ENCODE peak calls at places on chromosomes 7 and 10, in five cellular contexts. One of them, this sample, is unnamed.
A peak's percentile ranks its signal among the peaks of the same experiment; 100 is the strongest.

GRCh38 chr7:30914611-30915601 is 3.3 kb downstream of the AQP1 start:
- DNase-seq in stomach: no peak
- DNase-seq in upper lobe of right lung: no peak
- DNase-seq in foreskin fibroblast: peak; percentile 68
- DNase-seq in endothelial cell: no peak
- DNase-seq in this sample: peak; percentile 79

GRCh38 chr7:129853661-129854268 is 99.0 kb downstream of the UBE2H start:
- DNase-seq in stomach: no peak
- DNase-seq in endothelial cell: no peak
- DNase-seq in upper lobe of right lung: no peak
- DNase-seq in foreskin fibroblast: peak; percentile 26
- DNase-seq in this sample: no peak

GRCh38 chr7:88344956-88345832 is 38.5 kb upstream of the STEAP4 start:
- DNase-seq in upper lobe of right lung: peak; percentile 80
- DNase-seq in endothelial cell: peak; percentile 62
- DNase-seq in foreskin fibroblast: peak; percentile 21
- DNase-seq in stomach: peak; percentile 41
- DNase-seq in this sample: no peak

GRCh38 chr7:91193141-91193540 is 71.1 kb upstream of the FZD1 start:
- DNase-seq in upper lobe of right lung: no peak
- DNase-seq in foreskin fibroblast: peak; percentile 32
- DNase-seq in endothelial cell: no peak
- DNase-seq in stomach: no peak
- DNase-seq in this sample: no peak

GRCh38 chr10:113297226-113297625 is 255.6 kb upstream of the HABP2 start:
- DNase-seq in upper lobe of right lung: no peak
- DNase-seq in endothelial cell: no peak
- DNase-seq in foreskin fibroblast: peak; percentile 23
- DNase-seq in stomach: no peak
- DNase-seq in this sample: no peak

GRCh38 chr7:116802144-116802747 is 60.1 kb upstream of the CAPZA2 start:
- DNase-seq in foreskin fibroblast: no peak
- DNase-seq in stomach: no peak
- DNase-seq in upper lobe of right lung: no peak
- DNase-seq in endothelial cell: no peak
- DNase-seq in this sample: no peak

GRCh38 chr7:25009271-25009670 is 29.3 kb upstream of the OSBPL3 start:
- DNase-seq in foreskin fibroblast: peak; percentile 87
- DNase-seq in stomach: no peak
- DNase-seq in upper lobe of right lung: no peak
- DNase-seq in endothelial cell: no peak
- DNase-seq in this sample: no peak

GRCh38 chr10:131980757-131981428 is 830 bp downstream of the BNIP3 start:
- DNase-seq in foreskin fibroblast: no peak
- DNase-seq in endothelial cell: no peak
- DNase-seq in stomach: no peak
- DNase-seq in upper lobe of right lung: no peak
- DNase-seq in this sample: no peak

GRCh38 chr7:5702876-5703571 is 78.4 kb downstream of the RNF216 start:
- DNase-seq in endothelial cell: no peak
- DNase-seq in foreskin fibroblast: no peak
- DNase-seq in stomach: no peak
- DNase-seq in upper lobe of right lung: no peak
- DNase-seq in this sample: no peak

GRCh38 chr7:42742321-42742720 is 169.5 kb downstream of the C7orf25 start:
- DNase-seq in endothelial cell: no peak
- DNase-seq in upper lobe of right lung: no peak
- DNase-seq in stomach: no peak
- DNase-seq in foreskin fibroblast: no peak
- DNase-seq in this sample: no peak

GRCh38 chr7:136251826-136252225 is 274.7 kb upstream of the MTPN start:
- DNase-seq in upper lobe of right lung: no peak
- DNase-seq in foreskin fibroblast: no peak
- DNase-seq in stomach: no peak
- DNase-seq in endothelial cell: no peak
- DNase-seq in this sample: no peak

GRCh38 chr10:71575934-71576801 is 143.4 kb downstream of the C10orf105 start:
- DNase-seq in upper lobe of right lung: peak; percentile 61
- DNase-seq in foreskin fibroblast: no peak
- DNase-seq in endothelial cell: no peak
- DNase-seq in stomach: no peak
- DNase-seq in this sample: no peak

GRCh38 chr10:73653701-73654100 is 2.1 kb downstream of the SYNPO2L start:
- DNase-seq in stomach: no peak
- DNase-seq in upper lobe of right lung: no peak
- DNase-seq in endothelial cell: no peak
- DNase-seq in foreskin fibroblast: peak; percentile 21
- DNase-seq in this sample: no peak

GRCh38 chr7:12493407-12493806 is 77.1 kb upstream of the SCIN start:
- DNase-seq in upper lobe of right lung: no peak
- DNase-seq in endothelial cell: no peak
- DNase-seq in foreskin fibroblast: peak; percentile 10
- DNase-seq in stomach: peak; percentile 36
- DNase-seq in this sample: no peak

GRCh38 chr7:45072131-45073030 is 16.4 kb downstream of the NACAD start:
- DNase-seq in upper lobe of right lung: no peak
- DNase-seq in endothelial cell: no peak
- DNase-seq in stomach: no peak
- DNase-seq in foreskin fibroblast: no peak
- DNase-seq in this sample: no peak

GRCh38 chr7:118158766-118159165 is 25.2 kb upstream of the LSM8 start:
- DNase-seq in stomach: no peak
- DNase-seq in foreskin fibroblast: no peak
- DNase-seq in endothelial cell: no peak
- DNase-seq in upper lobe of right lung: no peak
- DNase-seq in this sample: no peak

GRCh38 chr7:143846692-143847091 is 55.3 kb downstream of the TCAF1 start:
- DNase-seq in upper lobe of right lung: no peak
- DNase-seq in endothelial cell: no peak
- DNase-seq in foreskin fibroblast: no peak
- DNase-seq in stomach: no peak
- DNase-seq in this sample: no peak

GRCh38 chr7:82810558-82811259 is 352.0 kb downstream of the PCLO start:
- DNase-seq in endothelial cell: peak; percentile 18
- DNase-seq in foreskin fibroblast: peak; percentile 81
- DNase-seq in stomach: no peak
- DNase-seq in upper lobe of right lung: no peak
- DNase-seq in this sample: no peak

GRCh38 chr10:71216751-71217265 is 4.4 kb downstream of the UNC5B start:
- DNase-seq in foreskin fibroblast: no peak
- DNase-seq in upper lobe of right lung: peak; percentile 60
- DNase-seq in stomach: peak; percentile 23
- DNase-seq in endothelial cell: no peak
- DNase-seq in this sample: no peak

DNA sequence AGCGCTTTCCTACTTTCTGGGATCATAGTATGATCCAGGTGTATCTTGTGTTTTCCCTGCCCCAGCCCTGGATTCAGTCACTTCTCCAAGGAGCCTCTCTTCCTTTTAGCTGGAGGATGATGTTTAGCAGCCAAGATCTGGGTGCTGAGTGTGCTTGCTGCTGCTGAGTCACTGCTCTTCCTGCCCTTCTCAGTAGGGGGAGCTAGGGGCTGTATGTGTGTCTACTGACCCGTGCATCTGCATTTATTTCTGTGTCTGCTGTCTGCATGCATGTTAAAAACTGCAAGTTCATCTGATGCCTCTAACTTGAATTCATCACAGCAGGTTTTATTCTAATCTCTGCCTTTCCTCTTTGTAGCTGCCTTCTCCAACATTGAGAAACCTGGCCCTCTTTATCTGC is 31.6 kb downstream of the MGMT start:
- DNase-seq in upper lobe of right lung: no peak
- DNase-seq in endothelial cell: no peak
- DNase-seq in stomach: no peak
- DNase-seq in foreskin fibroblast: no peak
- DNase-seq in this sample: no peak
- TF ChIP-seq CTCF in upper lobe of right lung: no peak
- TF ChIP-seq CTCF in endothelial cell: no peak
- TF ChIP-seq CTCF in stomach: no peak
- TF ChIP-seq CTCF in foreskin fibroblast: no peak
- TF ChIP-seq CTCF in this sample: no peak

GRCh38 chr7:51217804-51218203 is 98.8 kb downstream of the COBL start:
- DNase-seq in stomach: no peak
- DNase-seq in foreskin fibroblast: no peak
- DNase-seq in upper lobe of right lung: no peak
- DNase-seq in endothelial cell: no peak
- DNase-seq in this sample: no peak

GRCh38 chr7:51209426-51209825 is 107.2 kb downstream of the COBL start:
- DNase-seq in upper lobe of right lung: no peak
- DNase-seq in stomach: no peak
- DNase-seq in foreskin fibroblast: no peak
- DNase-seq in endothelial cell: no peak
- DNase-seq in this sample: no peak

GRCh38 chr7:51210766-51211165 is 105.8 kb downstream of the COBL start:
- DNase-seq in stomach: no peak
- DNase-seq in foreskin fibroblast: no peak
- DNase-seq in endothelial cell: no peak
- DNase-seq in upper lobe of right lung: no peak
- DNase-seq in this sample: no peak

GRCh38 chr7:51213618-51214017 is 103.0 kb downstream of the COBL start:
- DNase-seq in stomach: no peak
- DNase-seq in endothelial cell: no peak
- DNase-seq in upper lobe of right lung: no peak
- DNase-seq in foreskin fibroblast: no peak
- DNase-seq in this sample: no peak

DNA sequence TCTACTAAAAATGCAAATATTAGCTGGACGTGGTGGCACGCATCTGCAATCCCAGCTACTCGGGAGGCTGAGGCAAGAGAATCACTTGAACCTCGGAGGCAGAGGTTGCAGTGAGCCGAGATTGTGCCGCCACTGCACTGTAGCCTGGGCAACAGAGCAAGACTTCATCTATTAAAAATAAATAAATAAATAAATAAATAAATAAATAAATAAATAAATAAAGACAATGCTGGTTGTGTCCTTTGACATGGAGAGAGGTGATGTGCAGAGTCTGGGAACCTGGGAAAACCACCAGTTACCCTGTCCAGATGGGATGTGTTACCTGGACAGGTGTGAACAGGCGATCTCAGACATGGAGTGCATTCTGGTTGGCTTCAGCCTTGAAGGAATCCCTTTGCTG is 102.5 kb downstream of the COBL start:
- DNase-seq in upper lobe of right lung: no peak
- DNase-seq in foreskin fibroblast: no peak
- DNase-seq in stomach: no peak
- DNase-seq in endothelial cell: no peak
- DNase-seq in this sample: no peak
- TF ChIP-seq CTCF in upper lobe of right lung: no peak
- TF ChIP-seq CTCF in foreskin fibroblast: no peak
- TF ChIP-seq CTCF in stomach: no peak
- TF ChIP-seq CTCF in endothelial cell: no peak
- TF ChIP-seq CTCF in this sample: no peak

DNA sequence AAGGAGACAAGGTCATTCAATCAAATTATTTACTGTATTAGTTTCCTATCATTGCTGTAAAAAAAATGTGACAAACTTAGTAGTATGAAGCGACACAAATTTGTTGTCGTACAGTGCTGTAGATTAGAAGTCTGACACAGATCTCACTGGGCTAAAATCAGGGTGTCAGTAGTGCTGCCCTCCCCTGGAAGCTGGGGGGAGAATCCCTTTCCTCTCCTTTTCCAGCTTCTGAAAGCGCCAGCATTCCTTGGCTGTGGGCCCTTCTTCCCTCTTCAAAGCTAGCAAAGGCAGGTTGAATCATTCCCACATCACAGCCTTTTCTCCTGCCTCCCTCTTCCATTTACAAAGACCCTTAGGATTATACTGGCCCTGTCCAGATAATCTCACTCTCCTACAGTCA is 28.0 kb downstream of the VPS41 start:
- DNase-seq in stomach: no peak
- DNase-seq in upper lobe of right lung: no peak
- DNase-seq in endothelial cell: no peak
- DNase-seq in foreskin fibroblast: no peak
- DNase-seq in this sample: no peak
- TF ChIP-seq CTCF in stomach: no peak
- TF ChIP-seq CTCF in upper lobe of right lung: no peak
- TF ChIP-seq CTCF in endothelial cell: no peak
- TF ChIP-seq CTCF in foreskin fibroblast: no peak
- TF ChIP-seq CTCF in this sample: no peak

GRCh38 chr10:48234295-48234694 is 40.2 kb downstream of the FRMPD2 start:
- DNase-seq in foreskin fibroblast: no peak
- DNase-seq in stomach: no peak
- DNase-seq in upper lobe of right lung: no peak
- DNase-seq in endothelial cell: no peak
- DNase-seq in this sample: no peak

GRCh38 chr10:48231699-48232315 is 42.7 kb downstream of the FRMPD2 start:
- DNase-seq in endothelial cell: no peak
- DNase-seq in stomach: no peak
- DNase-seq in upper lobe of right lung: no peak
- DNase-seq in foreskin fibroblast: no peak
- DNase-seq in this sample: no peak

GRCh38 chr10:48234807-48235206 is 39.7 kb downstream of the FRMPD2 start:
- DNase-seq in upper lobe of right lung: no peak
- DNase-seq in endothelial cell: no peak
- DNase-seq in stomach: no peak
- DNase-seq in foreskin fibroblast: no peak
- DNase-seq in this sample: no peak

GRCh38 chr10:48232717-48233447 is 41.6 kb downstream of the FRMPD2 start:
- DNase-seq in endothelial cell: no peak
- DNase-seq in upper lobe of right lung: no peak
- DNase-seq in stomach: no peak
- DNase-seq in foreskin fibroblast: no peak
- DNase-seq in this sample: no peak

DNA sequence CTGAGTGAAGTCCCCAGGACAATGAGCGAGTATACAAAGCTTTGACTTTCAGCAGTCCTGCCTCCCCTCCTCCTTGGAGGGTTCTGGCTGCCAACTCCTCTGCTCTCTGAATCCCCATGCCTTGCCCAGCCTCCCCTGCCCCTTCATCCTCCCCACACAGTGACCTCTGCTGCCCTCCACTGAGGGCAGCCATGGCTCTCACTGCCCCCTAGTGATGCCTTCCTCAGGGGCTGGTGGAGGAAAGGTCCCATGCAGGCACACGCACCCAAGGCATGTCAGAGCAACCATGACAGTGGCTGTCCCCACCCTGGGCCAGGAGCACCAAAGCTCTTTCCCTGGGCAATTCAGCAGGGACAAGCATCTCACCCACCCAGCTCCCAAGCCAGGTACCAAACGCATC is 40.9 kb downstream of the FRMPD2 start:
- DNase-seq in stomach: no peak
- DNase-seq in upper lobe of right lung: no peak
- DNase-seq in endothelial cell: no peak
- DNase-seq in foreskin fibroblast: no peak
- DNase-seq in this sample: no peak
- TF ChIP-seq CTCF in stomach: no peak
- TF ChIP-seq CTCF in upper lobe of right lung: no peak
- TF ChIP-seq CTCF in endothelial cell: no peak
- TF ChIP-seq CTCF in foreskin fibroblast: no peak
- TF ChIP-seq CTCF in this sample: no peak

GRCh38 chr10:3010327-3010726 is 57.0 kb upstream of the PFKP start:
- DNase-seq in upper lobe of right lung: no peak
- DNase-seq in endothelial cell: no peak
- DNase-seq in stomach: no peak
- DNase-seq in foreskin fibroblast: no peak
- DNase-seq in this sample: no peak
- TF ChIP-seq CTCF in upper lobe of right lung: no peak
- TF ChIP-seq CTCF in endothelial cell: no peak
- TF ChIP-seq CTCF in stomach: no peak
- TF ChIP-seq CTCF in foreskin fibroblast: no peak
- TF ChIP-seq CTCF in this sample: no peak